ENCODE peak calls at places on chromosomes 4 and X, in eight cellular contexts. One of them, this sample, is unnamed. For H3K36me3, the result is how much of the 10 kb centered on the place peaks cover.

GRCh38 chr4:5477613-5478012 is 230.7 kb downstream of the EVC2 start:
- DNase-seq in stomach: no peak
- DNase-seq in ovary: no peak
- DNase-seq in heart left ventricle: no peak
- DNase-seq in esophagus squamous epithelium: no peak
- DNase-seq in sigmoid colon: no peak
- DNase-seq in suprapubic skin: peak
- DNase-seq in Peyer's patch: no peak
- DNase-seq in this sample: no peak

GRCh38 chr4:156191382-156191781 is 237.7 kb upstream of the CTSO start:
- DNase-seq in sigmoid colon: no peak
- DNase-seq in suprapubic skin: no peak
- DNase-seq in heart left ventricle: no peak
- DNase-seq in ovary: no peak
- DNase-seq in esophagus squamous epithelium: no peak
- DNase-seq in stomach: no peak
- DNase-seq in Peyer's patch: no peak
- DNase-seq in this sample: no peak

GRCh38 chr4:89204624-89205023 is 93.3 kb downstream of the TIGD2 start:
- DNase-seq in heart left ventricle: no peak
- DNase-seq in Peyer's patch: no peak
- DNase-seq in esophagus squamous epithelium: no peak
- DNase-seq in stomach: no peak
- DNase-seq in suprapubic skin: no peak
- DNase-seq in sigmoid colon: no peak
- DNase-seq in ovary: no peak
- DNase-seq in this sample: no peak

GRCh38 chr4:42331914-42332368 is 65.3 kb upstream of the SHISA3 start:
- DNase-seq in heart left ventricle: no peak
- DNase-seq in suprapubic skin: no peak
- DNase-seq in stomach: no peak
- DNase-seq in sigmoid colon: peak
- DNase-seq in ovary: no peak
- DNase-seq in Peyer's patch: peak
- DNase-seq in esophagus squamous epithelium: no peak
- DNase-seq in this sample: peak

GRCh38 chrX:70293621-70294020 is 3.7 kb downstream of the KIF4A start:
- DNase-seq in heart left ventricle: no peak
- DNase-seq in Peyer's patch: no peak
- DNase-seq in ovary: no peak
- DNase-seq in stomach: no peak
- DNase-seq in esophagus squamous epithelium: no peak
- DNase-seq in sigmoid colon: no peak
- DNase-seq in suprapubic skin: no peak
- DNase-seq in this sample: no peak

GRCh38 chrX:39519213-39519544 is 578.6 kb downstream of the BCOR start:
- DNase-seq in ovary: peak
- DNase-seq in heart left ventricle: peak
- DNase-seq in stomach: peak
- DNase-seq in sigmoid colon: no peak
- DNase-seq in Peyer's patch: no peak
- DNase-seq in suprapubic skin: no peak
- DNase-seq in esophagus squamous epithelium: no peak
- DNase-seq in this sample: no peak

GRCh38 chrX:41336447-41336846 is 2.5 kb downstream of the DDX3X start:
- DNase-seq in heart left ventricle: no peak
- DNase-seq in Peyer's patch: no peak
- DNase-seq in esophagus squamous epithelium: no peak
- DNase-seq in ovary: no peak
- DNase-seq in stomach: no peak
- DNase-seq in sigmoid colon: no peak
- DNase-seq in suprapubic skin: no peak
- DNase-seq in this sample: no peak

GRCh38 chr4:183471960-183472708 is 27.7 kb downstream of the CDKN2AIP start:
- DNase-seq in stomach: peak
- DNase-seq in esophagus squamous epithelium: peak
- DNase-seq in suprapubic skin: peak
- DNase-seq in sigmoid colon: peak
- DNase-seq in ovary: peak
- DNase-seq in heart left ventricle: peak
- DNase-seq in Peyer's patch: peak
- DNase-seq in this sample: peak

DNA sequence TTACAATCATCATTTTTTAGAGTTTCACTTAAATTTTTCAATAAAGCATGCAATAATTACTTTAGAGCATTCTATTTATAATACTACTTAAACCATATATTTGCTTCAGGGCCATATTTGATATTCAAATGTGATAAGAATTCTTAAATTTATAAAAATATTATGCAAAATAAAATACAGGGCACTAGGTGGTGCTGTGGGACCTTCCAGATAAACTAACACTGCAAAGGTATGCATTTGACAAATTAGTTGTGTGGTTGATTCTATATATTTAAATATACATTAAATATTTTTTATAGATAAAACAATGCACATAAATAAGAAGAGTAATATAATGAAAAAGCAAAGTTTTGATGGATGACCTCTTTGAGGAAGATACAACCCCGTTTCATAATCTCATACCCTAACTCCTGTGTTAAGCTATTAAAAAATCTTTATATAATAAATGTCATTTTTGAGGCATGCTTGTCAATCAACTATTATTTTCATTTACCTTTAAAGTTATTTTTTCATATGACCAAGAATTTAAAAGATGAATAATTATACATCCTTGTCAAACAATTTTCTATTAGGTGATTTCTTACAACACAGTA is 128.4 kb downstream of the REELD1 start:
- DNase-seq in esophagus squamous epithelium: no peak
- DNase-seq in Peyer's patch: peak
- DNase-seq in stomach: no peak
- DNase-seq in sigmoid colon: no peak
- DNase-seq in ovary: peak
- DNase-seq in suprapubic skin: no peak
- DNase-seq in heart left ventricle: no peak
- DNase-seq in this sample: no peak
- TF ChIP-seq CTCF in esophagus squamous epithelium: peak
- TF ChIP-seq CTCF in Peyer's patch: peak
- TF ChIP-seq CTCF in stomach: no peak
- TF ChIP-seq CTCF in sigmoid colon: peak
- TF ChIP-seq CTCF in ovary: no peak
- TF ChIP-seq CTCF in suprapubic skin: no peak
- TF ChIP-seq CTCF in heart left ventricle: peak
- TF ChIP-seq CTCF in this sample: peak

GRCh38 chr4:185211035-185211434 is 1.6 kb downstream of the SNX25 start:
- DNase-seq in stomach: no peak
- DNase-seq in ovary: no peak
- DNase-seq in Peyer's patch: no peak
- DNase-seq in esophagus squamous epithelium: no peak
- DNase-seq in sigmoid colon: no peak
- DNase-seq in heart left ventricle: no peak
- DNase-seq in suprapubic skin: no peak
- DNase-seq in this sample: no peak

GRCh38 chr4:185209031-185209851 is at the start of gene SNX25:
- DNase-seq in suprapubic skin: peak
- DNase-seq in heart left ventricle: peak
- DNase-seq in Peyer's patch: peak
- DNase-seq in ovary: peak
- DNase-seq in stomach: peak
- DNase-seq in esophagus squamous epithelium: peak
- DNase-seq in sigmoid colon: peak
- DNase-seq in this sample: peak

GRCh38 chr4:185211641-185212040 is 2.2 kb downstream of the SNX25 start:
- DNase-seq in Peyer's patch: no peak
- DNase-seq in sigmoid colon: no peak
- DNase-seq in heart left ventricle: no peak
- DNase-seq in esophagus squamous epithelium: no peak
- DNase-seq in ovary: no peak
- DNase-seq in stomach: no peak
- DNase-seq in suprapubic skin: no peak
- DNase-seq in this sample: no peak

GRCh38 chr4:185212566-185212965 is 3.2 kb downstream of the SNX25 start:
- DNase-seq in ovary: no peak
- DNase-seq in Peyer's patch: no peak
- DNase-seq in esophagus squamous epithelium: no peak
- DNase-seq in heart left ventricle: no peak
- DNase-seq in suprapubic skin: no peak
- DNase-seq in sigmoid colon: no peak
- DNase-seq in stomach: no peak
- DNase-seq in this sample: no peak

DNA sequence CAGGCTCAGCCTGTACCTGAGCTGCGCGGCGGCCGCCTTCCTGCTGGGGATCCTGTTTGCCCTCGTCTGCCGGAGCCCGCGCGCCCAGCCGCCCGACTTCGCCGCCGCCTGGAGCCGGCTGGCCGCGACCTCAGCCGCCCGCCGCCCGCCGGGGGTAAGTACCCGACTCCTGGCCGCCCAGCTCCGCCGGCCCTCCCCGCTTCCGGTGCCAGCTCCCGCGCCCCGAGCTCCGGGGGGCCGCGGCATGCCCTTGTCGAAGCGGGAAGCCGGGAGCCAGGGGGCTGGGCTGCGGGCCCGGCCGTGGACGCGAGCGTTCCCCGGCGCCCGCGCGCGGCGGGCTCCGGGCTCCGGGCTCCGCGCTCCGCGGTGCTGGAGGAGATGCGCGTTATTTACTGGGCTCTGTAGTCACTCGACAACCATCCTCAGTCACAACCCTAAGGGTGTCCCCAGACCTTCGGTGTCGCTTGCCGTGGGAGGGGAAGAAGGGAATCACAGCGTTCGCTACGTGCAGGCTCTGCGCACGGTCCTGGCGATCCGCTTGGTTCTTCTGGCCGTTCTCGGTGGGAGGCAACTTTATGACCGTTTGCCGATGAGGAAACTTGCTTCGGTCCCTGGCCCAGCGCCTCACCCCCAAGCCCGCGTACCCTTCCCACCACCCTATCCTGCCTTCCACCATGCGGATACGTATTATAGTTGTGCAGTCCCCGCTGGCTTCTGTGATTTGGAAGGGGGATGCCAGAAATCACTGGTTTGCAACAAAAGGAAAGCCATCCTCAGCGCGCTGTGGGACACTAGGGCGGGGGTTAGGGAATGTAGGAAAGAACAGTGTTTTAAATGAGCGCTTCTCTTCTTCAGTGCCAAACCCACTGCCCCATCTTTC is 944 bp downstream of the SNX25 start:
- DNase-seq in sigmoid colon: peak
- DNase-seq in heart left ventricle: peak
- DNase-seq in ovary: peak
- DNase-seq in Peyer's patch: peak
- DNase-seq in stomach: peak
- DNase-seq in esophagus squamous epithelium: no peak
- DNase-seq in suprapubic skin: peak
- DNase-seq in this sample: peak
- TF ChIP-seq POLR2A in sigmoid colon: peak
- TF ChIP-seq POLR2A in heart left ventricle: peak
- TF ChIP-seq POLR2A in ovary: peak
- TF ChIP-seq POLR2A in Peyer's patch: no peak
- TF ChIP-seq POLR2A in stomach: no peak
- TF ChIP-seq POLR2A in esophagus squamous epithelium: no peak
- TF ChIP-seq POLR2A in suprapubic skin: no peak
- TF ChIP-seq POLR2A in this sample: no peak

GRCh38 chrX:149495573-149496071 is 9.5 kb downstream of the IDS start:
- DNase-seq in Peyer's patch: peak
- DNase-seq in sigmoid colon: no peak
- DNase-seq in heart left ventricle: no peak
- DNase-seq in stomach: no peak
- DNase-seq in suprapubic skin: no peak
- DNase-seq in ovary: no peak
- DNase-seq in esophagus squamous epithelium: no peak
- DNase-seq in this sample: no peak

GRCh38 chrX:149497626-149498025 is 7.5 kb downstream of the IDS start:
- DNase-seq in suprapubic skin: no peak
- DNase-seq in ovary: no peak
- DNase-seq in heart left ventricle: no peak
- DNase-seq in esophagus squamous epithelium: no peak
- DNase-seq in stomach: no peak
- DNase-seq in sigmoid colon: no peak
- DNase-seq in Peyer's patch: no peak
- DNase-seq in this sample: no peak

GRCh38 chrX:149493567-149494562 is 11.2 kb downstream of the IDS start:
- DNase-seq in suprapubic skin: no peak
- DNase-seq in ovary: no peak
- DNase-seq in stomach: no peak
- DNase-seq in esophagus squamous epithelium: no peak
- DNase-seq in sigmoid colon: no peak
- DNase-seq in heart left ventricle: peak
- DNase-seq in Peyer's patch: no peak
- DNase-seq in this sample: no peak

GRCh38 chrX:149497054-149497453 is 8.1 kb downstream of the IDS start:
- DNase-seq in heart left ventricle: no peak
- DNase-seq in ovary: no peak
- DNase-seq in sigmoid colon: no peak
- DNase-seq in stomach: no peak
- DNase-seq in suprapubic skin: no peak
- DNase-seq in Peyer's patch: no peak
- DNase-seq in esophagus squamous epithelium: no peak
- DNase-seq in this sample: no peak

DNA sequence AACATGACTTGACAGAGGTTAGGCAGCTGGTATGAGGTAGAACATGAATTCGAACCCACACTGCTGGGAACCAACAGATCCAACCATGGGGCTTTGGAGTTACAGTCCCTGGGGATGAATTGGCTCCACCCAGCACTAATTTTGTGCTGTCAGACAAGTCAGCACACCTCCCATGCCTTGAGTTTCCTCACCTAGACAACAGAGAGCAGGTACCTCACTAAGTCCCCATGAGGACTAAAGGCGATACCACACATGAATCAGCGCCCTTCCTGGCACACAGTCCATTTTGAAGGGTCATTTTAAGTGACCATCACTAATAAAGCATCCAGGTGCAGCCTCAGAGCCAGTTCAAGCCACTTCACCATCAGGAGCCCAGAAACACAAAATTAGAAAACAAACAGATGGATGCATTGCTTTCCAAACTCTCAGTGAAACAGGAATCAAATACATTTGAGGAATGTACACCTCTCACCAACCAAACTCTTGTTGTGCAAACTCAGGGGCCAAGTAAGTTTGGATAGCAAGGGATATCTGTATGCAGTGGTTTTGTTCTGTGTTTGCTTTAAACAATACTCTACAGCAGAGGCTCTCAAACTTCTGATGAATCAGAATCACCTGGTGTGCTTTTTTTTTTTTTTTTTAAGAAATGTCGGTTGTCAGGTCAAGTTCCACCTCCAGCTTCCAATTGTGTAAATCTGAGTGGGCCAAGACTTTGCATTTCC is 10.1 kb downstream of the IDS start:
- DNase-seq in Peyer's patch: no peak
- DNase-seq in heart left ventricle: no peak
- DNase-seq in esophagus squamous epithelium: no peak
- DNase-seq in stomach: no peak
- DNase-seq in ovary: no peak
- DNase-seq in suprapubic skin: no peak
- DNase-seq in sigmoid colon: no peak
- DNase-seq in this sample: no peak
- H3K36me3 ChIP-seq in Peyer's patch: under half
- H3K36me3 ChIP-seq in heart left ventricle: half or more
- H3K36me3 ChIP-seq in esophagus squamous epithelium: under half
- H3K36me3 ChIP-seq in stomach: under half
- H3K36me3 ChIP-seq in ovary: under half
- H3K36me3 ChIP-seq in suprapubic skin: half or more
- H3K36me3 ChIP-seq in sigmoid colon: under half
- H3K36me3 ChIP-seq in this sample: half or more

DNA sequence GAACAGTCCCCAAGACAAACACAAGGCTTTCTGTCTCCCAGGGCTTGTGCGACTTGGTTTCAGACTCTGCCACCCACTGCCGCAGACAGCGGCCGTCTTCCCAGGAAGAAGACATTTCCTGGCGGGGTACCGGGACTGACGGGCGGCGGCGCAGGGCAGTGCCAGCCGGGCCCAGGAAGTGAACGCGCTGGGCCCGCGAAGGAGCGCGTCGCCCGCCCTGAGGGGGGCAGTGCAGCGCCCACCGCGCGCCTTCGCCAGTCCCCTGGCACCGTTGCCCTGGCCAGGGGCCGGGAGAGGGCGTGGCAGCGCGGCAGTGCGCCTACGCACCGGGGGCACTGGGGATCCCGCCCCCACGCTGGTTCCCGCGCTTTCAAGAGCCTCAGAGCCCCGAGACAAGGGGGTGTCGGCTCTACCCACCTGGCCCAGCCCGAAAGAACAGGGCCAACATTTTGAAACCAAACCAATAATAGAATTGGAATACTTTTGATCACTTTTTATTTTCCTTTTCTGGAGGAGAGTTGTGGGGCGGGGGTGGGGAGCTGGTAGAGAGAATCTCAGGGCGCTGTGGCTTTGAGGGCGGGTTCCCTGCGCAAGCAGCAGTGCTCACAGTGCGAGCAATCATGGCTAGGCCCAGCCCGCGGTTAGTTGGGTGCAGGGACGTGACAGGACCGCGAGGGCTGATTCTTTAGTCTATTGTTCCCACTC is 23.6 kb upstream of the APLN start:
- DNase-seq in heart left ventricle: peak
- DNase-seq in Peyer's patch: peak
- DNase-seq in suprapubic skin: no peak
- DNase-seq in ovary: no peak
- DNase-seq in sigmoid colon: peak
- DNase-seq in esophagus squamous epithelium: no peak
- DNase-seq in stomach: peak
- DNase-seq in this sample: no peak
- TF ChIP-seq CTCF in heart left ventricle: peak
- TF ChIP-seq CTCF in Peyer's patch: peak
- TF ChIP-seq CTCF in suprapubic skin: no peak
- TF ChIP-seq CTCF in ovary: peak
- TF ChIP-seq CTCF in sigmoid colon: no peak
- TF ChIP-seq CTCF in esophagus squamous epithelium: peak
- TF ChIP-seq CTCF in stomach: no peak
- TF ChIP-seq CTCF in this sample: peak